ENCODE peak calls at places on chromosomes 7 and 10, in six cellular contexts. K is heart left ventricle; B is IMR-90; M is aorta; F is naive thymus-derived CD4-positive, alpha-beta T cell; Z is CD8-positive, alpha-beta T cell. W is an unnamed sample.

GRCh38 chr7:132865766-132866531 is 215.9 kb downstream of the CHCHD3 start:
- DNase-seq in K (no peak), B (peak; percentile 24), M (no peak), F (no peak), Z (no peak), W (no peak)

GRCh38 chr10:34761443-34761842 is 53.7 kb downstream of the PARD3 start:
- DNase-seq in K (no peak), B (no peak), M (no peak), F (no peak), Z (no peak), W (no peak)

GRCh38 chr10:105952153-105952552 is 1212.4 kb downstream of the SORCS1 start:
- DNase-seq in K (no peak), B (peak; percentile 27), M (no peak), F (no peak), Z (no peak), W (no peak)

GRCh38 chr7:553637-554111 is 34.0 kb upstream of the PDGFA start:
- DNase-seq in K (no peak), B (no peak), M (no peak), F (no peak), Z (no peak), W (no peak)

GRCh38 chr7:96120856-96121255 is 201.0 kb downstream of the SLC25A13 start:
- DNase-seq in K (no peak), B (no peak), M (no peak), F (no peak), Z (no peak), W (no peak)

GRCh38 chr7:70925411-70926115 is 206.4 kb upstream of the GALNT17 start:
- DNase-seq in K (no peak), B (no peak), M (no peak), F (no peak), Z (no peak), W (no peak)

GRCh38 chr10:70886921-70887665 is 1.3 kb downstream of the PCBD1 start:
- DNase-seq in K (no peak), B (no peak), M (no peak), F (no peak), Z (no peak), W (no peak)

GRCh38 chr10:132401396-132402168 is 4.6 kb downstream of the PWWP2B start:
- DNase-seq in K (peak; percentile 37), B (no peak), M (peak; percentile 45), F (no peak), Z (no peak), W (peak; percentile 90)

GRCh38 chr10:96082748-96083147 is 39.4 kb downstream of the CCNJ start:
- DNase-seq in K (no peak), B (no peak), M (no peak), F (no peak), Z (no peak), W (no peak)

GRCh38 chr10:11386044-11386443 is 225.4 kb downstream of the USP6NL start:
- DNase-seq in K (no peak), B (no peak), M (no peak), F (no peak), Z (no peak), W (no peak)

GRCh38 chr10:17229016-17229716 is 1.1 kb downstream of the VIM start:
- DNase-seq in K (peak; percentile 93), B (peak; percentile 89), M (peak; percentile 96), F (no peak), Z (peak; percentile 67), W (peak; percentile 80)

GRCh38 chr7:99312316-99313203 is 13.1 kb upstream of the ARPC1A start:
- DNase-seq in K (peak; percentile 46), B (peak; percentile 52), M (peak; percentile 79), F (peak; percentile 41), Z (peak; percentile 63), W (peak; percentile 87)

GRCh38 chr10:13690281-13690825 is 103.6 kb downstream of the PRPF18 start:
- DNase-seq in K (no peak), B (no peak), M (no peak), F (no peak), Z (no peak), W (no peak)

GRCh38 chr7:155763721-155764431 is 48.4 kb downstream of the SHH start:
- DNase-seq in K (no peak), B (peak; percentile 77), M (peak; percentile 55), F (no peak), Z (peak; percentile 23), W (no peak)

GRCh38 chr7:98946389-98946788 is 68.1 kb downstream of the TRRAP start:
- DNase-seq in K (no peak), B (no peak), M (no peak), F (no peak), Z (no peak), W (no peak)

GRCh38 chr10:110354322-110354766 is 49.6 kb upstream of the SMNDC1 start:
- DNase-seq in K (peak; percentile 81), B (peak; percentile 90), M (peak; percentile 88), F (peak; percentile 59), Z (peak; percentile 61), W (peak; percentile 83)

GRCh38 chr7:73395538-73396503 is 37.8 kb upstream of the FZD9 start:
- DNase-seq in K (no peak), B (no peak), M (no peak), F (no peak), Z (no peak), W (no peak)

GRCh38 chr7:92655346-92655884 is 65.2 kb upstream of the FAM133B start:
- DNase-seq in K (no peak), B (no peak), M (no peak), F (no peak), Z (no peak), W (no peak)

GRCh38 chr10:14953452-14954000 is 370 bp downstream of the DCLRE1C start:
- DNase-seq in K (peak; percentile 61), B (peak; percentile 67), M (peak; percentile 73), F (no peak), Z (peak; percentile 2), W (peak; percentile 48)

GRCh38 chr10:14761372-14761771 is 13.3 kb downstream of the FAM107B start:
- DNase-seq in K (no peak), B (no peak), M (no peak), F (no peak), Z (no peak), W (no peak)

GRCh38 chr7:7552199-7552598 is 14.5 kb upstream of the MIOS start:
- DNase-seq in K (no peak), B (no peak), M (no peak), F (no peak), Z (no peak), W (no peak)

GRCh38 chr7:7554021-7554432 is 12.7 kb upstream of the MIOS start:
- DNase-seq in K (no peak), B (no peak), M (no peak), F (no peak), Z (no peak), W (no peak)

GRCh38 chr7:7550663-7551062 is 15.0 kb upstream of the COL28A1 start:
- DNase-seq in K (no peak), B (no peak), M (no peak), F (no peak), Z (no peak), W (no peak)

GRCh38 chr7:7554647-7555575 is 11.8 kb upstream of the MIOS start:
- DNase-seq in K (no peak), B (no peak), M (no peak), F (no peak), Z (no peak), W (no peak)

DNA sequence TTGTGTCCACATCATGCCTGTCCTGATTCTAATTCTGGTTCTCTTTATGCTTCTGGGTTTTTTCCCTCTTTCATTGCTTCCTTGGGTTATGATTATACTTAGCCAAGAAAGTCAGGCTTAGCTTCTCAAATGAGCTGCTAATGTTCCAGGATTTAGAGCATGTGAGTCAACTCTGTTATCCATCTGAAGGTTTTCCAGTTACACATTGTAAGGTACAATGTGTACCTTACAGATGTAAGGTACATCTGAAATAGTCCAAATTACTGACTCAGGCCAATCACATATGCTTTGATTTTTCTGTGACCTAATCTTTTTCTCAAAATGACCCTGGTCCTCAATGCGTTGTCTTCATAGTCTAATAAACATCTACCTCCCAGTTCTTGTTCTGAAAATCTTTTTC is 13.3 kb upstream of the MIOS start:
- DNase-seq in K (no peak), B (no peak), M (no peak), F (no peak), Z (no peak), W (no peak)
- H3K27ac ChIP-seq in K (no peak overlapping the region), B (no peak overlapping the region), M (no peak overlapping the region), F (no peak overlapping the region), Z (no peak overlapping the region), W (no peak overlapping the region)

GRCh38 chr10:90917968-90918318 is 2.9 kb downstream of the ANKRD1 start:
- DNase-seq in K (no peak), B (no peak), M (no peak), F (no peak), Z (no peak), W (no peak)

GRCh38 chr10:90921906-90922305 is 1.0 kb upstream of the ANKRD1 start:
- DNase-seq in K (no peak), B (no peak), M (no peak), F (no peak), Z (no peak), W (no peak)

GRCh38 chr10:90920986-90921643 is at the start of gene ANKRD1:
- DNase-seq in K (peak; percentile 71), B (peak; percentile 87), M (no peak), F (no peak), Z (no peak), W (no peak)

GRCh38 chr10:90917231-90917967 is 3.5 kb downstream of the ANKRD1 start:
- DNase-seq in K (no peak), B (no peak), M (no peak), F (no peak), Z (no peak), W (no peak)

DNA sequence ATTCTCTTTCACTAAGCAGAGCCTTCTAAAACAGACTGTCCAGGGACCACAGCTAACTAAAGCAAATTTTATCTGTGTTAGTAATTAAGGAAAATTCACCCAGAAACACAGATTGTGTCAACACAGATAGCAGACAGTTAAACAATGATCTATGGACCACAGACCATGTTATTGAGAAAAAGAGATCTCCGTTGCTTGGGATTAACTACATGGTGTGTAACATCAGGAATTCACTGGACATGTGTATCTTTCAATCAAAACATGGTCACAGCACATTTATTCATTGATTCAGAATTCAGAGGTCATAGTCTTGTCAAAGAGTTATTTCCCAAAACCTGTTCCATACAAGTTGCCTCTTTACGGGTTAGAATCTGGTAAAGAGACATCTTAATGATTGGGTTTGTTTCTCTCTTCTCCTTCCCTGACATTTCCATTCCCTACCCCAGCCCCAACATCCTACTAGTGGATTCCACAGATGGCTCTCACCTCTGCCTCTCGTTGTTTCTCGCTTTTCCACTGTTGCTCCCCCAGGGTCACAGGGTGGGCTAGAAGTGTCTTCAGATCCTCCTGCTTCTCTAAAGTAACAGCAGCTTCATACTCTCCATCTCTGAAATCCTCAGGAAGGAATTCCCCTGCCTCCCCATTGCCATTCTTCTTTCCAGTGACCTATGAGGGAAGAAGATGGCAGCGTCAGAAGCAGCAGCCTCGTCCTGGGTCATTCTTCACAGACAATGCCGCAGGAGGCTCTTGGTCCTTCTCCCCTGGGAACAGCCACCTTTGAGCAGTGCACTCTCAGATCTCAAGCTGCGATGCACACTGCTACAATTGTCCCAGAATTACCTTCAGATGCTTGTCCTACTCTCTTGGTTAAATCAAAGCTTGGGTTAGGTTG is 958 bp downstream of the ANKRD1 start:
- DNase-seq in K (peak; percentile 28), B (no peak), M (no peak), F (no peak), Z (no peak), W (no peak)
- H3K27me3 ChIP-seq in K (no peaks in the 10 kb centered on the region), B (no peaks in the 10 kb centered on the region), M (no peaks in the 10 kb centered on the region), F (no peaks in the 10 kb centered on the region), Z (no peaks in the 10 kb centered on the region), W (no peaks in the 10 kb centered on the region)

GRCh38 chr10:103986360-103986759 is 19.4 kb downstream of the SLK start:
- DNase-seq in K (no peak), B (no peak), M (no peak), F (no peak), Z (no peak), W (no peak)
- H3K4me1 ChIP-seq in K (peaks cover 47% of the 10 kb centered on the region), B (peaks cover 17% of the 10 kb centered on the region), M (no peaks in the 10 kb centered on the region), F (peaks cover 21% of the 10 kb centered on the region), Z (peaks cover 40% of the 10 kb centered on the region), W (no peaks in the 10 kb centered on the region)

GRCh38 chr7:21028990-21029337 is 242.3 kb upstream of the SP8 start:
- DNase-seq in K (no peak), B (no peak), M (no peak), F (no peak), Z (no peak), W (no peak)
- H3K27ac ChIP-seq in K (no peak overlapping the region), B (no peak overlapping the region), M (no peak overlapping the region), F (no peak overlapping the region), Z (no peak overlapping the region), W (no peak overlapping the region)

W was measured in colonic mucosa.